ENCODE peak calls at places on chromosomes 3 and 15, in five cellular contexts. B, V, W, Y and K are unnamed samples.

GRCh38 chr15:25876231-25877140 is 13.4 kb upstream of the ATP10A start:
- DNase-seq in B (no peak), V (no peak), W (no peak), Y (no peak), K (no peak)

GRCh38 chr3:170090601-170090981 is 52.8 kb downstream of the GPR160 start:
- DNase-seq in B (no peak), V (no peak), W (no peak), Y (no peak), K (no peak)

GRCh38 chr3:37901721-37902120 is 40.0 kb downstream of the CTDSPL start:
- DNase-seq in B (no peak), V (no peak), W (no peak), Y (no peak), K (no peak)

GRCh38 chr3:177385831-177386301 is 188.6 kb upstream of the TBL1XR1 start:
- DNase-seq in B (no peak), V (no peak), W (no peak), Y (no peak), K (no peak)

GRCh38 chr3:14962762-14963161 is 15.4 kb downstream of the NR2C2 start:
- DNase-seq in B (no peak), V (no peak), W (no peak), Y (no peak), K (no peak)

GRCh38 chr3:152258448-152259302 is 10.1 kb upstream of the MBNL1 start:
- DNase-seq in B (peak), V (peak), W (peak), Y (peak), K (peak)

GRCh38 chr3:150925751-150926201 is 20.5 kb upstream of the MINDY4B start:
- DNase-seq in B (peak), V (no peak), W (peak), Y (peak), K (peak)

GRCh38 chr3:130514671-130515070 is 2.3 kb upstream of the COL6A6 start:
- DNase-seq in B (no peak), V (no peak), W (no peak), Y (no peak), K (no peak)

GRCh38 chr3:61236556-61236955 is 14.7 kb downstream of the FHIT start:
- DNase-seq in B (no peak), V (no peak), W (no peak), Y (no peak), K (no peak)

GRCh38 chr3:133991637-133992036 is 38.1 kb downstream of the SLCO2A1 start:
- DNase-seq in B (no peak), V (no peak), W (no peak), Y (no peak), K (no peak)